ENCODE peak calls at places on chromosomes 4 and X, in nine cellular contexts. P, U, G, K, M, L, X, H and B are unnamed samples.

GRCh38 chrX:69314436-69315348 is 149.4 kb upstream of the PJA1 start:
- DNase-seq in X (no peak), M (no peak), K (no peak), L (no peak), U (no peak), H (no peak), P (no peak), G (no peak), B (no peak)

GRCh38 chr4:104971458-104971857 is 175.2 kb upstream of the TET2 start:
- DNase-seq in G (no peak), M (no peak), K (no peak), P (no peak), L (no peak), U (no peak), X (no peak), H (no peak), B (peak)

GRCh38 chr4:13907255-13907751 is 279.8 kb upstream of the BOD1L1 start:
- DNase-seq in P (no peak), M (peak), K (no peak), H (no peak), L (peak), X (no peak), G (peak), U (peak), B (peak)

GRCh38 chr4:78645853-78646757 is 94.5 kb downstream of the ANXA3 start:
- DNase-seq in H (no peak), M (peak), P (no peak), K (no peak), X (peak), U (peak), G (peak), L (peak), B (peak)

GRCh38 chr4:3683077-3683743 is 83.0 kb upstream of the ADRA2C start:
- DNase-seq in P (no peak), X (peak), H (no peak), K (peak), U (no peak), L (no peak), M (no peak), G (no peak), B (no peak)

GRCh38 chrX:150084474-150085229 is 146.4 kb upstream of the EOLA2 start:
- DNase-seq in X (no peak), U (peak), L (peak), M (peak), H (no peak), P (no peak), K (no peak), G (peak), B (peak)

GRCh38 chr4:105215609-105216313 is 69.1 kb downstream of the TET2 start:
- DNase-seq in M (peak), U (no peak), G (no peak), X (no peak), L (peak), H (no peak), P (no peak), K (no peak), B (peak)

GRCh38 chr4:100311181-100311580 is 120.9 kb upstream of the DDIT4L start:
- DNase-seq in P (no peak), G (peak), K (no peak), U (no peak), X (no peak), L (peak), H (no peak), M (no peak), B (peak)

GRCh38 chrX:133412665-133413064 is 2.6 kb downstream of the GPC4 start:
- DNase-seq in L (no peak), X (no peak), M (no peak), U (no peak), P (no peak), H (no peak), G (no peak), K (no peak), B (no peak)

GRCh38 chr4:155675709-155676429 is 9.2 kb downstream of the GUCY1A1 start:
- DNase-seq in L (peak), P (no peak), U (no peak), X (no peak), H (no peak), G (no peak), M (no peak), K (no peak), B (peak)

GRCh38 chr4:75042601-75043208 is 109.8 kb downstream of the PARM1 start:
- DNase-seq in H (no peak), L (no peak), M (no peak), G (no peak), P (no peak), U (no peak), K (no peak), X (no peak), B (no peak)

GRCh38 chrX:153794897-153795816 is 689 bp downstream of the SSR4 start:
- DNase-seq in K (no peak), U (no peak), M (peak), L (peak), H (no peak), G (peak), P (no peak), X (no peak), B (peak)

GRCh38 chr4:52822583-52823477 is 39.3 kb upstream of the RASL11B start:
- DNase-seq in G (peak), P (no peak), H (no peak), M (peak), K (no peak), L (peak), U (peak), X (no peak), B (peak)

GRCh38 chr4:184473515-184474260 is 662 bp downstream of the IRF2 start:
- DNase-seq in U (no peak), L (peak), H (peak), M (peak), P (no peak), G (peak), K (peak), X (no peak), B (peak)

GRCh38 chr4:11471613-11472012 is 42.9 kb upstream of the HS3ST1 start:
- DNase-seq in H (no peak), M (peak), L (peak), K (no peak), P (peak), G (no peak), X (no peak), U (no peak), B (peak)

GRCh38 chr4:123411976-123412589 is 15.5 kb downstream of the SPRY1 start:
- DNase-seq in G (no peak), L (no peak), P (no peak), K (no peak), U (no peak), X (no peak), H (no peak), M (no peak), B (no peak)

GRCh38 chrX:139200793-139201192 is 329.7 kb upstream of the F9 start:
- DNase-seq in M (no peak), U (peak), H (no peak), L (no peak), G (peak), K (no peak), P (no peak), X (no peak), B (peak)

GRCh38 chr4:77052352-77052751 is 23.4 kb downstream of the CCNI start:
- DNase-seq in H (no peak), G (peak), L (peak), M (peak), K (no peak), X (no peak), U (no peak), P (peak), B (peak)

GRCh38 chr4:141473952-141474351 is 162.4 kb upstream of the IL15 start:
- DNase-seq in H (no peak), K (no peak), M (peak), U (no peak), P (no peak), X (no peak), L (no peak), G (peak), B (no peak)

DNA sequence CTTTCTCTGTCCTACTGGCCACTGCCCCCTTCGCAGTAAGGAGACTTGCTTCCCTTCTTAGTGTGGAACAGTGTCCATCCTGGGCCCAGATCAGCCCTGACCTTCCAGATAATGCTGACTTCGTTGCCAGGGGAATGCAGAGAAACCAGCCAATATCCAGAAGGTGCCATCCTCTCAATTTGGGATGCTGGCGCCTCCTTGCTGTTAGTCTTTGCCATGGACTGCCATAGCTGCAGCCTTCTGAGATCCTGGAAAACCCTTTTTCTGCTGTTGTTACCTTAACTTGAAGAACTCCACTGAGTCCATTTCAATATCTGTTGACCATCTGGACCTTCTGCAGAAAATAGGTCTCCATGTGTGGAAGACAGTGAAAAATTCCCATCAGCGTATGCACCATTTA is 21.8 kb downstream of the RAI2 start:
- DNase-seq in U (no peak), G (no peak), P (no peak), H (no peak), L (no peak), M (no peak), X (no peak), K (no peak), B (no peak)
- TF ChIP-seq CTCF in U (no peak), G (peak), P (no peak), H (no peak), L (no peak), M (peak), X (no peak), K (no peak), B (no peak)

GRCh38 chr4:46386570-46386969 is 3.4 kb downstream of the GABRA2 start:
- DNase-seq in P (no peak), M (no peak), G (no peak), X (no peak), K (no peak), H (no peak), L (peak), U (no peak), B (no peak)
- TF ChIP-seq CTCF in P (no peak), M (no peak), G (no peak), X (no peak), K (no peak), H (peak), L (peak), U (no peak), B (no peak)

GRCh38 chr4:88965053-88965452 is 91.9 kb downstream of the FAM13A start:
- DNase-seq in U (no peak), P (no peak), X (no peak), L (no peak), H (no peak), M (peak), G (no peak), K (no peak), B (peak)

GRCh38 chr4:88962430-88962829 is 94.6 kb downstream of the FAM13A start:
- DNase-seq in U (no peak), K (no peak), X (no peak), L (no peak), H (no peak), M (no peak), P (no peak), G (no peak), B (peak)

GRCh38 chr4:88960576-88960975 is 96.4 kb downstream of the FAM13A start:
- DNase-seq in U (no peak), K (no peak), G (no peak), H (no peak), P (no peak), M (peak), L (peak), X (no peak), B (no peak)

GRCh38 chr4:88964450-88964849 is 92.5 kb downstream of the FAM13A start:
- DNase-seq in L (peak), U (no peak), H (no peak), G (no peak), X (no peak), P (no peak), M (peak), K (no peak), B (peak)

DNA sequence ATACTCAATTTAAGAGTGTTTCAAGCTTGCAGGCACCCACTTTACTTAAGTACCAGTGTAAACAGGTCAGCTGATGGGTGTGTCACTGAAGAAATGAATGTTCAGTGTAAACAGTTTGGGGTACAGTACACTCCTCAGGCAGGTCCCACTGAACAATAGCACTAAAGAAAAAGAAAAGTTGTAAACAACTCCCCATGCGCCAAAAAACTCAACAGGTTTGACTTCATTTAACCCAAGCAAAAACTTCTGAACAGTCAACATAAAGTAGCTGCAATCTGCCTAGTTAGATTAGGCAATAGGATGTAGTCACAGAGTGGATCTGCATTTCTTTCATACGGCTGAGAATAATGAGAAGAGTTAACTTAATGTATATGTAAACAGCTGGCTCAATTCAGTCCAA is 93.2 kb downstream of the FAM13A start:
- DNase-seq in K (no peak), H (no peak), P (no peak), M (peak), U (no peak), L (peak), X (no peak), G (no peak), B (peak)
- TF ChIP-seq CTCF in K (no peak), H (no peak), P (no peak), M (no peak), U (no peak), L (no peak), X (no peak), G (no peak), B (no peak)

GRCh38 chr4:128225148-128225547 is 62.5 kb downstream of the PGRMC2 start:
- DNase-seq in X (no peak), K (no peak), H (no peak), P (no peak), G (peak), M (peak), U (peak), L (peak), B (no peak)

GRCh38 chr4:128221556-128221955 is 66.1 kb downstream of the PGRMC2 start:
- DNase-seq in H (no peak), L (no peak), K (no peak), M (no peak), P (no peak), G (no peak), U (no peak), X (no peak), B (no peak)

DNA sequence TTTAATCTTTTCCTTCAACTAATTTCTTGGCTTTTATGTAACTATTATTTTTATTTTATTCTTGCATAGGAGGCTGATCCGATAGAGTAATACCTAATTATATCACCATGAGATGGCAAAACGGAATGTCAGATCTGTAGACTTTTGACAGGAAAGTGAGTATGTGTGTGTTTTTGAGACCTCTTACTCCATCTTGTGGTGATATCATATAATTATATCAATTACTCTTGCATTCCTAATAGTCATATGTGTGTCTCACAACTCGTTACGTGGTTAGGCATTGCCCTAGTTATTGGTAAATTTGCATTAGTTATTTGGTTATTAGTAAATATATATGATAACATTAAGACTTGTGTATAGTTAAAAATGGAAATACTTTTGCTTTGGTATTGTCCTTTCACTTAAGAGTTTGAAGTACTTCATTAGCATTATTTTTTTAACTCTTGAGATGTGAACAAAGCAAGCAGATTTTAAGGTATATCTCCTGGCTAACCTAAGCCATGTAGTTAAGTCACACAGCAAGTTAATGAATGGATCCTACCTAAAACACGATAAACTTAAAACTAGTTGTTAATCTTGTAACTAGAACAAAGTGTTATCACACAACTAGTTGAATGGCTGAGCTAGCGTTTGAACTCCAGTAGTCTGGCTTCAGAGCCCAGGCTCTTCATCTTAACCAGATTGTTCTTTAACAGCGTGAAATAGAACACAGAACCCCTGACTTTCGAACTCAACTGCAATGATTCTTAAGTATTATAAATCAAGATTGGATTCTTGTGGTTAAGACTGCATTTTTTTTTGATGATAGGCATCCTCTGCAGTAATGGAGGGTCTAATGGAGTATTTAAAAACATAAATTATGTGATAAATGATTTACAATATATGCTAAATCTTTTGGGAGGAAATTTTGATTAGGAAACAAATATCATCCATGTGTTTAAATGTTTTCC is 67.1 kb downstream of the PGRMC2 start:
- DNase-seq in L (peak), X (no peak), H (no peak), M (peak), K (no peak), G (peak), U (no peak), P (no peak), B (peak)
- TF ChIP-seq CTCF in L (peak), X (no peak), H (peak), M (peak), K (peak), G (peak), U (peak), P (no peak), B (peak)

DNA sequence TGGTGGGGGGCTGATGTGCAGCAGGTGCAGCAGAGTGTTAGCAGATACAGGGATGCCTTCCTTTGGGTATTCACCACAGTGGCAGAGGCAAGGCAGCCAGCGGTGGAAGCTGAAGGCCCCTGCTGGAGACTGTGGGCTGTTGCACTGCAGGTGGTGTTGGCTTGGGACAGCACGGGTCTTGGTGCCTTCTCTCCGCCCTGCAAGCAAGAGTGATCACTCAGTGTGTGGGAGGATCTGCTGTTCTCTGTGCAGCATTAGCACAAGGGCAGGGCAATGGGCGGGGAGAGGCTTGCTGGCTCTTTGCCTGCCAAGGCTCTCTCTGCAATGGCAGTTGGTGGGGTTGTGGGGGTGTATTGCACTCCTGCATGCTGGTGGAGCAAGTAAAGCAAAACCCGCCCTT is 821.0 kb upstream of the GRIA3 start:
- DNase-seq in P (no peak), G (no peak), K (no peak), U (no peak), H (no peak), L (no peak), M (no peak), X (no peak), B (peak)
- TF ChIP-seq CTCF in P (no peak), G (no peak), K (no peak), U (no peak), H (no peak), L (no peak), M (no peak), X (no peak), B (no peak)

DNA sequence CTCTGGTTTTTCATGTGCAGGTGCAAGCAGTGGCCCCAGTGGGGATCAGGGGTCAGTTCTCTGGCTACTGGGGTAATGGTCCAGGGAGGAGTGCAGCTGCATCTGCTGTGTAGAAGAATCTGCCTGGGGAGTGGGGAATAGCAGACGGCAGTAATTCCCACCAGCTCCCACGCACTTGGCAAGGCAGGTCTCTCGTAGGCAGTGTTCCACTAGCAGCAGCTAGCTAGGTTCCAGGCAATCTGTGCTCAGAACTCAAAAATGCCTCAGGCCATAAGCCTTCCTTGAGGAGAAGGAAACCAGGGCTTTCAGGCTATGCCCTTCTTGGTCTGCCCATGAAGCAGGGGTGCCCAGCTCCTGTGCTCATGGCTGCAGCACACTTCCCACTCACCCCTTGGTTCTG is 38.8 kb downstream of the DCLK2 start:
- DNase-seq in M (no peak), H (no peak), U (no peak), G (peak), L (peak), P (no peak), X (no peak), K (no peak), B (no peak)
- TF ChIP-seq CTCF in M (no peak), H (no peak), U (no peak), G (no peak), L (no peak), P (no peak), X (no peak), K (no peak), B (no peak)

GRCh38 chrX:40855932-40856515 is 120.7 kb upstream of the MED14 start:
- DNase-seq in U (no peak), H (no peak), G (no peak), L (no peak), M (no peak), K (no peak), X (no peak), P (no peak), B (no peak)

GRCh38 chrX:40854242-40854641 is 118.9 kb upstream of the MED14 start:
- DNase-seq in K (no peak), G (no peak), M (no peak), X (no peak), H (no peak), L (no peak), P (no peak), U (no peak), B (no peak)

GRCh38 chrX:40853004-40853815 is 117.9 kb upstream of the MED14 start:
- DNase-seq in U (no peak), H (no peak), X (no peak), L (no peak), P (no peak), M (no peak), K (no peak), G (no peak), B (no peak)

GRCh38 chrX:40853816-40854123 is 118.4 kb upstream of the MED14 start:
- DNase-seq in M (no peak), U (no peak), G (no peak), X (no peak), H (no peak), K (no peak), L (no peak), P (no peak), B (no peak)

GRCh38 chrX:40855411-40855810 is 120.1 kb upstream of the MED14 start:
- DNase-seq in G (peak), H (no peak), M (no peak), K (no peak), U (no peak), L (peak), P (no peak), X (no peak), B (peak)
- TF ChIP-seq CTCF in G (no peak), H (no peak), M (no peak), K (no peak), U (no peak), L (no peak), P (no peak), X (no peak), B (no peak)

GRCh38 chr4:176774852-176775251 is 17.9 kb downstream of the VEGFC start:
- DNase-seq in X (no peak), P (no peak), G (no peak), K (no peak), M (no peak), U (no peak), H (no peak), L (no peak), B (peak)
- TF ChIP-seq CTCF in X (no peak), P (no peak), G (no peak), K (no peak), M (no peak), U (no peak), H (no peak), L (no peak), B (no peak)

GRCh38 chr4:169270156-169270809 is 473 bp downstream of the SH3RF1 start:
- DNase-seq in X (peak), M (peak), U (no peak), K (peak), H (peak), L (peak), G (peak), P (peak), B (peak)
- TF ChIP-seq CTCF in X (no peak), M (no peak), U (no peak), K (peak), H (peak), L (no peak), G (peak), P (no peak), B (no peak)